ENCODE peak calls at places on chromosomes 5 and 9, in four cellular contexts. C is uterus, X is neural crest cell, N is EH. Z is an unnamed sample.

GRCh38 chr5:98402130-98402529 is 371.3 kb upstream of the RGMB start:
- DNase-seq in N (peak; percentile 13), C (no peak), X (no peak), Z (no peak)

GRCh38 chr5:125227333-125228075 is 481.1 kb upstream of the ZNF608 start:
- DNase-seq in X (peak; percentile 41), C (no peak), N (peak; percentile 26), Z (no peak)

GRCh38 chr9:97327562-97327961 is 20.1 kb downstream of the CCDC180 start:
- DNase-seq in N (no peak), X (no peak), C (no peak), Z (no peak)

GRCh38 chr5:150434502-150434901 is 15.0 kb downstream of the RPS14 start:
- DNase-seq in X (no peak), C (no peak), N (peak; percentile 95), Z (no peak)

GRCh38 chr9:123131258-123131657 is 97.8 kb downstream of the GPR21 start:
- DNase-seq in N (peak; percentile 85), X (no peak), C (no peak), Z (no peak)

GRCh38 chr9:132582786-132583583 is 579 bp downstream of the BARHL1 start:
- DNase-seq in C (no peak), N (no peak), X (no peak), Z (no peak)

GRCh38 chr5:89421035-89421434 is 538.1 kb upstream of the MEF2C start:
- DNase-seq in X (no peak), C (no peak), N (no peak), Z (no peak)

GRCh38 chr5:158855510-158855909 is 244.2 kb downstream of the EBF1 start:
- DNase-seq in C (no peak), X (no peak), N (no peak), Z (no peak)

GRCh38 chr9:92718086-92719001 is 46.3 kb downstream of the BICD2 start:
- DNase-seq in N (no peak), C (no peak), X (no peak), Z (no peak)

GRCh38 chr9:69083321-69083720 is 47.8 kb downstream of the FXN start:
- DNase-seq in C (no peak), X (no peak), N (no peak), Z (no peak)

GRCh38 chr5:142095035-142095434 is 13.5 kb upstream of the NDFIP1 start:
- DNase-seq in N (no peak), C (no peak), X (no peak), Z (no peak)

GRCh38 chr5:73678322-73678740 is 52.3 kb downstream of the ARHGEF28 start:
- DNase-seq in C (no peak), N (no peak), X (no peak), Z (no peak)

GRCh38 chr5:38598994-38599611 is 42.7 kb upstream of the LIFR start:
- DNase-seq in X (no peak), C (no peak), N (peak; percentile 84), Z (no peak)

GRCh38 chr5:62084391-62084790 is 221.6 kb upstream of the KIF2A start:
- DNase-seq in C (no peak), X (no peak), N (no peak), Z (peak; percentile 10)

GRCh38 chr9:136975624-136976023 is 1.7 kb upstream of the PTGDS start:
- DNase-seq in X (no peak), C (no peak), N (no peak), Z (no peak)

GRCh38 chr5:165630211-165630866 is 2124.9 kb downstream of the MAT2B start:
- DNase-seq in X (peak; percentile 60), N (peak; percentile 1), C (no peak), Z (peak; percentile 58)

GRCh38 chr5:95959051-95959963 is 2.3 kb downstream of the ELL2 start:
- DNase-seq in N (peak; percentile 51), C (no peak), X (no peak), Z (no peak)

GRCh38 chr5:60700347-60700815 is 415 bp upstream of the DEPDC1B start:
- DNase-seq in X (no peak), C (no peak), N (peak; percentile 30), Z (peak; percentile 8)

GRCh38 chr5:8864053-8864452 is 681.8 kb downstream of the SEMA5A start:
- DNase-seq in N (peak; percentile 62), C (no peak), X (no peak), Z (no peak)

GRCh38 chr9:113536166-113536482 is 72.6 kb downstream of the RGS3 start:
- DNase-seq in C (no peak), N (no peak), X (no peak), Z (no peak)

GRCh38 chr9:125153712-125154367 is 10.5 kb upstream of the SCAI start:
- DNase-seq in C (no peak), X (no peak), N (peak; percentile 33), Z (no peak)